ENCODE peak calls at places on chromosome 4, in four cellular contexts. One of them, this sample, is unnamed.

GRCh38 chr4:153083447-153083921 is 120.8 kb upstream of the TRIM2 start:
- DNase-seq in WTC11: peak
- DNase-seq in HepG2: peak
- DNase-seq in K562: peak
- DNase-seq in this sample: peak

GRCh38 chr4:76850010-76850441 is 47.9 kb downstream of the SOWAHB start:
- DNase-seq in WTC11: no peak
- DNase-seq in HepG2: peak
- DNase-seq in K562: no peak
- DNase-seq in this sample: no peak

GRCh38 chr4:173151496-173151895 is 17.1 kb upstream of the GALNT7 start:
- DNase-seq in WTC11: no peak
- DNase-seq in HepG2: no peak
- DNase-seq in K562: no peak
- DNase-seq in this sample: no peak

GRCh38 chr4:29852537-29852936 is 867.6 kb upstream of the PCDH7 start:
- DNase-seq in WTC11: no peak
- DNase-seq in HepG2: no peak
- DNase-seq in K562: no peak
- DNase-seq in this sample: no peak

GRCh38 chr4:22707390-22707789 is 14.7 kb downstream of the GBA3 start:
- DNase-seq in WTC11: no peak
- DNase-seq in HepG2: no peak
- DNase-seq in K562: no peak
- DNase-seq in this sample: no peak

GRCh38 chr4:185134176-185134869 is 8.7 kb upstream of the SLC25A4 start:
- DNase-seq in WTC11: no peak
- DNase-seq in HepG2: peak
- DNase-seq in K562: peak
- DNase-seq in this sample: peak

GRCh38 chr4:158122501-158122900 is 50.3 kb downstream of the GASK1B start:
- DNase-seq in WTC11: no peak
- DNase-seq in HepG2: no peak
- DNase-seq in K562: no peak
- DNase-seq in this sample: no peak

GRCh38 chr4:164109517-164109916 is 615.0 kb downstream of the TMA16 start:
- DNase-seq in WTC11: no peak
- DNase-seq in HepG2: no peak
- DNase-seq in K562: no peak
- DNase-seq in this sample: no peak

GRCh38 chr4:133131829-133132485 is 17.1 kb upstream of the PCDH10 start:
- DNase-seq in WTC11: no peak
- DNase-seq in HepG2: no peak
- DNase-seq in K562: no peak
- DNase-seq in this sample: no peak

GRCh38 chr4:47954245-47954644 is 39.9 kb upstream of the NFXL1 start:
- DNase-seq in WTC11: peak
- DNase-seq in HepG2: no peak
- DNase-seq in K562: no peak
- DNase-seq in this sample: no peak

GRCh38 chr4:78119698-78120097 is 62.6 kb downstream of the FRAS1 start:
- DNase-seq in WTC11: no peak
- DNase-seq in HepG2: no peak
- DNase-seq in K562: no peak
- DNase-seq in this sample: no peak

GRCh38 chr4:98930311-98930865 is 1.5 kb upstream of the EIF4E start:
- DNase-seq in WTC11: no peak
- DNase-seq in HepG2: no peak
- DNase-seq in K562: no peak
- DNase-seq in this sample: no peak

GRCh38 chr4:24805036-24805435 is 9.7 kb downstream of the SOD3 start:
- DNase-seq in WTC11: no peak
- DNase-seq in HepG2: no peak
- DNase-seq in K562: no peak
- DNase-seq in this sample: no peak

GRCh38 chr4:107619731-107620130 is 100.3 kb downstream of the PAPSS1 start:
- DNase-seq in WTC11: no peak
- DNase-seq in HepG2: no peak
- DNase-seq in K562: no peak
- DNase-seq in this sample: no peak

GRCh38 chr4:94545296-94545695 is 93.6 kb downstream of the PDLIM5 start:
- DNase-seq in WTC11: no peak
- DNase-seq in HepG2: peak
- DNase-seq in K562: no peak
- DNase-seq in this sample: no peak

GRCh38 chr4:173506780-173507211 is 23.2 kb downstream of the HAND2 start:
- DNase-seq in WTC11: no peak
- DNase-seq in HepG2: no peak
- DNase-seq in K562: no peak
- DNase-seq in this sample: no peak

GRCh38 chr4:85762204-85762884 is 287.4 kb downstream of the ARHGAP24 start:
- DNase-seq in WTC11: no peak
- DNase-seq in HepG2: no peak
- DNase-seq in K562: no peak
- DNase-seq in this sample: no peak

GRCh38 chr4:3256230-3257124 is 7.5 kb downstream of the MSANTD1 start:
- DNase-seq in WTC11: no peak
- DNase-seq in HepG2: no peak
- DNase-seq in K562: no peak
- DNase-seq in this sample: no peak

GRCh38 chr4:151418385-151418784 is 9.4 kb downstream of the FHIP1A start:
- DNase-seq in WTC11: no peak
- DNase-seq in HepG2: peak
- DNase-seq in K562: no peak
- DNase-seq in this sample: no peak

GRCh38 chr4:89368855-89369254 is 61.3 kb upstream of the GPRIN3 start:
- DNase-seq in WTC11: no peak
- DNase-seq in HepG2: no peak
- DNase-seq in K562: no peak
- DNase-seq in this sample: no peak

GRCh38 chr4:184347251-184348239 is 126.8 kb downstream of the IRF2 start:
- DNase-seq in WTC11: peak
- DNase-seq in HepG2: no peak
- DNase-seq in K562: peak
- DNase-seq in this sample: peak

GRCh38 chr4:84063618-84064017 is 435.5 kb downstream of the NKX6-1 start:
- DNase-seq in WTC11: no peak
- DNase-seq in HepG2: no peak
- DNase-seq in K562: no peak
- DNase-seq in this sample: no peak

GRCh38 chr4:89708903-89709361 is 128.0 kb downstream of the SNCA start:
- DNase-seq in WTC11: no peak
- DNase-seq in HepG2: no peak
- DNase-seq in K562: no peak
- DNase-seq in this sample: peak

GRCh38 chr4:141849778-141850177 is 213.4 kb downstream of the IL15 start:
- DNase-seq in WTC11: no peak
- DNase-seq in HepG2: no peak
- DNase-seq in K562: no peak
- DNase-seq in this sample: no peak

GRCh38 chr4:7646384-7647061 is 211.8 kb upstream of the PSAPL1 start:
- DNase-seq in WTC11: no peak
- DNase-seq in HepG2: peak
- DNase-seq in K562: no peak
- DNase-seq in this sample: no peak

GRCh38 chr4:126564283-126564854 is 1068.4 kb upstream of the INTU start:
- DNase-seq in WTC11: no peak
- DNase-seq in HepG2: no peak
- DNase-seq in K562: no peak
- DNase-seq in this sample: peak

GRCh38 chr4:151801547-151802516 is 41.0 kb upstream of the GATB start:
- DNase-seq in WTC11: peak
- DNase-seq in HepG2: peak
- DNase-seq in K562: peak
- DNase-seq in this sample: peak

GRCh38 chr4:85669204-85669603 is 194.3 kb downstream of the ARHGAP24 start:
- DNase-seq in WTC11: no peak
- DNase-seq in HepG2: no peak
- DNase-seq in K562: no peak
- DNase-seq in this sample: no peak

GRCh38 chr4:70651864-70652506 is 14.3 kb downstream of the JCHAIN start:
- DNase-seq in WTC11: no peak
- DNase-seq in HepG2: peak
- DNase-seq in K562: peak
- DNase-seq in this sample: peak

GRCh38 chr4:148007303-148007702 is 275.4 kb downstream of the ARHGAP10 start:
- DNase-seq in WTC11: no peak
- DNase-seq in HepG2: no peak
- DNase-seq in K562: peak
- DNase-seq in this sample: peak

GRCh38 chr4:42302348-42302747 is 94.9 kb upstream of the SHISA3 start:
- DNase-seq in WTC11: peak
- DNase-seq in HepG2: peak
- DNase-seq in K562: peak
- DNase-seq in this sample: peak

GRCh38 chr4:147037089-147037488 is 91.4 kb upstream of the TTC29 start:
- DNase-seq in WTC11: no peak
- DNase-seq in HepG2: no peak
- DNase-seq in K562: no peak
- DNase-seq in this sample: no peak

GRCh38 chr4:132169660-132170059 is 979.4 kb upstream of the PCDH10 start:
- DNase-seq in WTC11: no peak
- DNase-seq in HepG2: no peak
- DNase-seq in K562: peak
- DNase-seq in this sample: no peak

GRCh38 chr4:151753056-151753455 is 7.8 kb downstream of the GATB start:
- DNase-seq in WTC11: no peak
- DNase-seq in HepG2: no peak
- DNase-seq in K562: no peak
- DNase-seq in this sample: no peak

GRCh38 chr4:41476310-41476709 is 61.6 kb upstream of the LIMCH1 start:
- DNase-seq in WTC11: no peak
- DNase-seq in HepG2: no peak
- DNase-seq in K562: no peak
- DNase-seq in this sample: no peak

GRCh38 chr4:53809816-53810215 is 218.5 kb upstream of the LNX1 start:
- DNase-seq in WTC11: no peak
- DNase-seq in HepG2: no peak
- DNase-seq in K562: no peak
- DNase-seq in this sample: no peak

GRCh38 chr4:187071896-187072295 is 348.2 kb upstream of the FAT1 start:
- DNase-seq in WTC11: no peak
- DNase-seq in HepG2: no peak
- DNase-seq in K562: no peak
- DNase-seq in this sample: no peak

GRCh38 chr4:48490680-48491513 is 845 bp downstream of the ZAR1 start:
- DNase-seq in WTC11: peak
- DNase-seq in HepG2: no peak
- DNase-seq in K562: no peak
- DNase-seq in this sample: no peak

GRCh38 chr4:80035336-80035735 is 37.7 kb downstream of the ANTXR2 start:
- DNase-seq in WTC11: no peak
- DNase-seq in HepG2: peak
- DNase-seq in K562: no peak
- DNase-seq in this sample: no peak

GRCh38 chr4:101977096-101977495 is 186.6 kb downstream of the BANK1 start:
- DNase-seq in WTC11: no peak
- DNase-seq in HepG2: no peak
- DNase-seq in K562: no peak
- DNase-seq in this sample: no peak
- TF ChIP-seq ELF4 in WTC11: no peak
- TF ChIP-seq ELF4 in HepG2: no peak
- TF ChIP-seq ELF4 in K562: no peak
- TF ChIP-seq ELF4 in this sample: no peak

DNA sequence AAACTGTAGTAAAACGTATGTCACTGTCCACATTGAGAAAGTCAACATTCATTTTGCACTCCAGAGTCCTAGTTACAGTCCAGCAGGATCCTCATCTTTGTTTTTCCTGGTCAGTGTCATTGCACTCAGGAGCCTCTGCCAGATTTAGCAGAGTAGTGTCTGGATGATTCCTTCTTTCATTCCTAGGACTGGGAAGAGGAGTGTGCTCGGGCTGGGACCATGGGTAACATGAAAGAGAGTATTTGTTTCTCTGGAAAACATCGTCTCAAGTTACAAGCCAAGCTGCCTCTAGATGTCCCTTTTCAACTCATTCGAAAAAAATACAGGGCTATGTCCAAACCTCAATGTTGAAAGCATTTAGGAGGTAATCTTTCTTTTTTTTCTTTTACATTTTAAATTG is 69.9 kb upstream of the TNIP3 start:
- DNase-seq in WTC11: no peak
- DNase-seq in HepG2: no peak
- DNase-seq in K562: no peak
- DNase-seq in this sample: no peak
- TF ChIP-seq ELF4 in WTC11: no peak
- TF ChIP-seq ELF4 in HepG2: no peak
- TF ChIP-seq ELF4 in K562: no peak
- TF ChIP-seq ELF4 in this sample: no peak

GRCh38 chr4:38958453-38958852 is 73.8 kb downstream of the TMEM156 start:
- DNase-seq in WTC11: no peak
- DNase-seq in HepG2: no peak
- DNase-seq in K562: no peak
- DNase-seq in this sample: no peak
- TF ChIP-seq ELF4 in WTC11: no peak
- TF ChIP-seq ELF4 in HepG2: no peak
- TF ChIP-seq ELF4 in K562: no peak
- TF ChIP-seq ELF4 in this sample: no peak

DNA sequence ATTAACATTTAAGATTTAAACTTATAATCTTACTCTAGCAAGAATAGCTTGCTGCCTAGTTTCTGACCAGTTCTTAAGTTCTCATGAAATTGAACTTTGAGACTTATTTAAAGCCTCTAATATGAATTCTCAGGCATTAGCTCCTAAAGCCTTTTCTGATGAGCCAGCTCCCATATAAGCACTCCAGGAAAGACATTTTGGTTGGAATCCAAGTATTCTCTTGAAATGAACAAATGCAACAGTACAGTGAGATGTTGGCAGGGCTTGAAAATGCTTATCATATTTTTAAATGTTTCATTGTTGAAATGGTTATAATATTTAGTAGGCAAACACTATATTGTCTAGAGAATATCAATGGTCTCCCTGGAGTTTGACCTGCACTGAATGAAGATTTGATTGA is 240.3 kb downstream of the ANK2 start:
- DNase-seq in WTC11: no peak
- DNase-seq in HepG2: no peak
- DNase-seq in K562: no peak
- DNase-seq in this sample: no peak
- TF ChIP-seq ELF4 in WTC11: no peak
- TF ChIP-seq ELF4 in HepG2: no peak
- TF ChIP-seq ELF4 in K562: no peak
- TF ChIP-seq ELF4 in this sample: no peak

GRCh38 chr4:4438891-4439290 is 52.0 kb downstream of the NSG1 start:
- DNase-seq in WTC11: no peak
- DNase-seq in HepG2: no peak
- DNase-seq in K562: no peak
- DNase-seq in this sample: no peak
- TF ChIP-seq ELF4 in WTC11: no peak
- TF ChIP-seq ELF4 in HepG2: no peak
- TF ChIP-seq ELF4 in K562: no peak
- TF ChIP-seq ELF4 in this sample: no peak

This sample was measured in HEK293T.